ENCODE peak calls at places on chromosomes 11 and 22, in nine cellular contexts. One of them, this sample, is unnamed.

GRCh38 chr11:67644472-67645418 is 5.2 kb upstream of the TBX10 start:
- ATAC-seq in upper lobe of right lung: no peak
- ATAC-seq in sciatic nerve: no peak
- ATAC-seq in HCT116: no peak
- ATAC-seq in aorta: no peak
- ATAC-seq in activated naive CD4-positive, alpha-beta T cell treated with anti-CD3 and anti-CD28 coated beads, Interleukin-2, amount 50 U/mL, for 72 hours: no peak
- ATAC-seq in stimulated activated effector memory CD8-positive, alpha-beta T cell treated with anti-CD3 and anti-CD28 coated beads, Interleukin-12 subunit alpha, Interleukin-12 subunit beta, amount 100 ng/mL, for 72 hours: no peak
- ATAC-seq in SK-N-SH treated with all-trans-retinoic acid at 6 μM for 48 hours: no peak
- ATAC-seq in activated T-cell treated with anti-CD3 and anti-CD28 coated beads, Interleukin-2, amount 50 U/mL, for 72 hours: no peak
- ATAC-seq in this sample: no peak

GRCh38 chr11:120546312-120547205 is 35.0 kb downstream of the GRIK4 start:
- ATAC-seq in upper lobe of right lung: peak; percentile 58
- ATAC-seq in sciatic nerve: peak; percentile 65
- ATAC-seq in HCT116: peak; percentile 78
- ATAC-seq in aorta: peak; percentile 72
- ATAC-seq in activated naive CD4-positive, alpha-beta T cell treated with anti-CD3 and anti-CD28 coated beads, Interleukin-2, amount 50 U/mL, for 72 hours: no peak
- ATAC-seq in stimulated activated effector memory CD8-positive, alpha-beta T cell treated with anti-CD3 and anti-CD28 coated beads, Interleukin-12 subunit alpha, Interleukin-12 subunit beta, amount 100 ng/mL, for 72 hours: no peak
- ATAC-seq in SK-N-SH treated with all-trans-retinoic acid at 6 μM for 48 hours: peak; percentile 80
- ATAC-seq in activated T-cell treated with anti-CD3 and anti-CD28 coated beads, Interleukin-2, amount 50 U/mL, for 72 hours: no peak
- ATAC-seq in this sample: no peak

GRCh38 chr11:67657300-67657699 is 6.8 kb upstream of the ACY3 start:
- ATAC-seq in upper lobe of right lung: no peak
- ATAC-seq in sciatic nerve: no peak
- ATAC-seq in HCT116: no peak
- ATAC-seq in aorta: no peak
- ATAC-seq in activated naive CD4-positive, alpha-beta T cell treated with anti-CD3 and anti-CD28 coated beads, Interleukin-2, amount 50 U/mL, for 72 hours: peak; percentile 55
- ATAC-seq in stimulated activated effector memory CD8-positive, alpha-beta T cell treated with anti-CD3 and anti-CD28 coated beads, Interleukin-12 subunit alpha, Interleukin-12 subunit beta, amount 100 ng/mL, for 72 hours: peak; percentile 75
- ATAC-seq in SK-N-SH treated with all-trans-retinoic acid at 6 μM for 48 hours: no peak
- ATAC-seq in activated T-cell treated with anti-CD3 and anti-CD28 coated beads, Interleukin-2, amount 50 U/mL, for 72 hours: peak; percentile 64
- ATAC-seq in this sample: peak; percentile 68

GRCh38 chr11:61126266-61126665 is 24.0 kb downstream of the CD5 start:
- ATAC-seq in upper lobe of right lung: no peak
- ATAC-seq in sciatic nerve: peak; percentile 61
- ATAC-seq in HCT116: no peak
- ATAC-seq in aorta: no peak
- ATAC-seq in activated naive CD4-positive, alpha-beta T cell treated with anti-CD3 and anti-CD28 coated beads, Interleukin-2, amount 50 U/mL, for 72 hours: no peak
- ATAC-seq in stimulated activated effector memory CD8-positive, alpha-beta T cell treated with anti-CD3 and anti-CD28 coated beads, Interleukin-12 subunit alpha, Interleukin-12 subunit beta, amount 100 ng/mL, for 72 hours: no peak
- ATAC-seq in SK-N-SH treated with all-trans-retinoic acid at 6 μM for 48 hours: no peak
- ATAC-seq in activated T-cell treated with anti-CD3 and anti-CD28 coated beads, Interleukin-2, amount 50 U/mL, for 72 hours: no peak
- ATAC-seq in this sample: no peak

GRCh38 chr22:47456031-47456430 is 693.6 kb downstream of the TBC1D22A start:
- ATAC-seq in upper lobe of right lung: no peak
- ATAC-seq in sciatic nerve: no peak
- ATAC-seq in HCT116: no peak
- ATAC-seq in aorta: no peak
- ATAC-seq in activated naive CD4-positive, alpha-beta T cell treated with anti-CD3 and anti-CD28 coated beads, Interleukin-2, amount 50 U/mL, for 72 hours: no peak
- ATAC-seq in stimulated activated effector memory CD8-positive, alpha-beta T cell treated with anti-CD3 and anti-CD28 coated beads, Interleukin-12 subunit alpha, Interleukin-12 subunit beta, amount 100 ng/mL, for 72 hours: no peak
- ATAC-seq in SK-N-SH treated with all-trans-retinoic acid at 6 μM for 48 hours: no peak
- ATAC-seq in activated T-cell treated with anti-CD3 and anti-CD28 coated beads, Interleukin-2, amount 50 U/mL, for 72 hours: no peak
- ATAC-seq in this sample: no peak

GRCh38 chr22:25100972-25101371 is 98.7 kb upstream of the CRYBB3 start:
- ATAC-seq in upper lobe of right lung: no peak
- ATAC-seq in sciatic nerve: no peak
- ATAC-seq in HCT116: no peak
- ATAC-seq in aorta: peak; percentile 75
- ATAC-seq in activated naive CD4-positive, alpha-beta T cell treated with anti-CD3 and anti-CD28 coated beads, Interleukin-2, amount 50 U/mL, for 72 hours: no peak
- ATAC-seq in stimulated activated effector memory CD8-positive, alpha-beta T cell treated with anti-CD3 and anti-CD28 coated beads, Interleukin-12 subunit alpha, Interleukin-12 subunit beta, amount 100 ng/mL, for 72 hours: no peak
- ATAC-seq in SK-N-SH treated with all-trans-retinoic acid at 6 μM for 48 hours: no peak
- ATAC-seq in activated T-cell treated with anti-CD3 and anti-CD28 coated beads, Interleukin-2, amount 50 U/mL, for 72 hours: no peak
- ATAC-seq in this sample: no peak

GRCh38 chr11:20544536-20545237 is 54.7 kb upstream of the SLC6A5 start:
- ATAC-seq in upper lobe of right lung: no peak
- ATAC-seq in sciatic nerve: no peak
- ATAC-seq in HCT116: no peak
- ATAC-seq in aorta: no peak
- ATAC-seq in activated naive CD4-positive, alpha-beta T cell treated with anti-CD3 and anti-CD28 coated beads, Interleukin-2, amount 50 U/mL, for 72 hours: no peak
- ATAC-seq in stimulated activated effector memory CD8-positive, alpha-beta T cell treated with anti-CD3 and anti-CD28 coated beads, Interleukin-12 subunit alpha, Interleukin-12 subunit beta, amount 100 ng/mL, for 72 hours: peak; percentile 25
- ATAC-seq in SK-N-SH treated with all-trans-retinoic acid at 6 μM for 48 hours: no peak
- ATAC-seq in activated T-cell treated with anti-CD3 and anti-CD28 coated beads, Interleukin-2, amount 50 U/mL, for 72 hours: no peak
- ATAC-seq in this sample: no peak

GRCh38 chr11:30282289-30282631 is 40.6 kb upstream of the ARL14EP start:
- ATAC-seq in upper lobe of right lung: no peak
- ATAC-seq in sciatic nerve: no peak
- ATAC-seq in HCT116: no peak
- ATAC-seq in aorta: no peak
- ATAC-seq in activated naive CD4-positive, alpha-beta T cell treated with anti-CD3 and anti-CD28 coated beads, Interleukin-2, amount 50 U/mL, for 72 hours: peak; percentile 97
- ATAC-seq in stimulated activated effector memory CD8-positive, alpha-beta T cell treated with anti-CD3 and anti-CD28 coated beads, Interleukin-12 subunit alpha, Interleukin-12 subunit beta, amount 100 ng/mL, for 72 hours: peak; percentile 85
- ATAC-seq in SK-N-SH treated with all-trans-retinoic acid at 6 μM for 48 hours: no peak
- ATAC-seq in activated T-cell treated with anti-CD3 and anti-CD28 coated beads, Interleukin-2, amount 50 U/mL, for 72 hours: peak; percentile 58
- ATAC-seq in this sample: peak; percentile 17

GRCh38 chr11:86983071-86983488 is 27.9 kb upstream of the FZD4 start:
- ATAC-seq in upper lobe of right lung: peak; percentile 90
- ATAC-seq in sciatic nerve: peak; percentile 70
- ATAC-seq in HCT116: no peak
- ATAC-seq in aorta: no peak
- ATAC-seq in activated naive CD4-positive, alpha-beta T cell treated with anti-CD3 and anti-CD28 coated beads, Interleukin-2, amount 50 U/mL, for 72 hours: no peak
- ATAC-seq in stimulated activated effector memory CD8-positive, alpha-beta T cell treated with anti-CD3 and anti-CD28 coated beads, Interleukin-12 subunit alpha, Interleukin-12 subunit beta, amount 100 ng/mL, for 72 hours: no peak
- ATAC-seq in SK-N-SH treated with all-trans-retinoic acid at 6 μM for 48 hours: no peak
- ATAC-seq in activated T-cell treated with anti-CD3 and anti-CD28 coated beads, Interleukin-2, amount 50 U/mL, for 72 hours: no peak
- ATAC-seq in this sample: no peak

GRCh38 chr11:69245491-69246345 is 48.2 kb upstream of the MYEOV start:
- ATAC-seq in upper lobe of right lung: no peak
- ATAC-seq in sciatic nerve: no peak
- ATAC-seq in HCT116: no peak
- ATAC-seq in aorta: no peak
- ATAC-seq in activated naive CD4-positive, alpha-beta T cell treated with anti-CD3 and anti-CD28 coated beads, Interleukin-2, amount 50 U/mL, for 72 hours: no peak
- ATAC-seq in stimulated activated effector memory CD8-positive, alpha-beta T cell treated with anti-CD3 and anti-CD28 coated beads, Interleukin-12 subunit alpha, Interleukin-12 subunit beta, amount 100 ng/mL, for 72 hours: no peak
- ATAC-seq in SK-N-SH treated with all-trans-retinoic acid at 6 μM for 48 hours: no peak
- ATAC-seq in activated T-cell treated with anti-CD3 and anti-CD28 coated beads, Interleukin-2, amount 50 U/mL, for 72 hours: no peak
- ATAC-seq in this sample: no peak

GRCh38 chr22:43909708-43910107 is 13.9 kb upstream of the PNPLA3 start:
- ATAC-seq in upper lobe of right lung: no peak
- ATAC-seq in sciatic nerve: no peak
- ATAC-seq in HCT116: no peak
- ATAC-seq in aorta: no peak
- ATAC-seq in activated naive CD4-positive, alpha-beta T cell treated with anti-CD3 and anti-CD28 coated beads, Interleukin-2, amount 50 U/mL, for 72 hours: no peak
- ATAC-seq in stimulated activated effector memory CD8-positive, alpha-beta T cell treated with anti-CD3 and anti-CD28 coated beads, Interleukin-12 subunit alpha, Interleukin-12 subunit beta, amount 100 ng/mL, for 72 hours: no peak
- ATAC-seq in SK-N-SH treated with all-trans-retinoic acid at 6 μM for 48 hours: no peak
- ATAC-seq in activated T-cell treated with anti-CD3 and anti-CD28 coated beads, Interleukin-2, amount 50 U/mL, for 72 hours: no peak
- ATAC-seq in this sample: no peak

GRCh38 chr11:95512177-95512576 is 277.4 kb downstream of the FAM76B start:
- ATAC-seq in upper lobe of right lung: peak; percentile 45
- ATAC-seq in sciatic nerve: peak; percentile 80
- ATAC-seq in HCT116: no peak
- ATAC-seq in aorta: peak; percentile 89
- ATAC-seq in activated naive CD4-positive, alpha-beta T cell treated with anti-CD3 and anti-CD28 coated beads, Interleukin-2, amount 50 U/mL, for 72 hours: no peak
- ATAC-seq in stimulated activated effector memory CD8-positive, alpha-beta T cell treated with anti-CD3 and anti-CD28 coated beads, Interleukin-12 subunit alpha, Interleukin-12 subunit beta, amount 100 ng/mL, for 72 hours: no peak
- ATAC-seq in SK-N-SH treated with all-trans-retinoic acid at 6 μM for 48 hours: no peak
- ATAC-seq in activated T-cell treated with anti-CD3 and anti-CD28 coated beads, Interleukin-2, amount 50 U/mL, for 72 hours: no peak
- ATAC-seq in this sample: no peak

GRCh38 chr22:39980635-39981034 is 14.1 kb upstream of the FAM83F start:
- ATAC-seq in upper lobe of right lung: peak; percentile 15
- ATAC-seq in sciatic nerve: no peak
- ATAC-seq in HCT116: no peak
- ATAC-seq in aorta: no peak
- ATAC-seq in activated naive CD4-positive, alpha-beta T cell treated with anti-CD3 and anti-CD28 coated beads, Interleukin-2, amount 50 U/mL, for 72 hours: no peak
- ATAC-seq in stimulated activated effector memory CD8-positive, alpha-beta T cell treated with anti-CD3 and anti-CD28 coated beads, Interleukin-12 subunit alpha, Interleukin-12 subunit beta, amount 100 ng/mL, for 72 hours: peak; percentile 17
- ATAC-seq in SK-N-SH treated with all-trans-retinoic acid at 6 μM for 48 hours: no peak
- ATAC-seq in activated T-cell treated with anti-CD3 and anti-CD28 coated beads, Interleukin-2, amount 50 U/mL, for 72 hours: no peak
- ATAC-seq in this sample: no peak

GRCh38 chr11:121767433-121767832 is 314.7 kb upstream of the SORL1-AS1 start:
- ATAC-seq in upper lobe of right lung: peak; percentile 52
- ATAC-seq in sciatic nerve: peak; percentile 23
- ATAC-seq in HCT116: no peak
- ATAC-seq in aorta: no peak
- ATAC-seq in activated naive CD4-positive, alpha-beta T cell treated with anti-CD3 and anti-CD28 coated beads, Interleukin-2, amount 50 U/mL, for 72 hours: no peak
- ATAC-seq in stimulated activated effector memory CD8-positive, alpha-beta T cell treated with anti-CD3 and anti-CD28 coated beads, Interleukin-12 subunit alpha, Interleukin-12 subunit beta, amount 100 ng/mL, for 72 hours: peak; percentile 40
- ATAC-seq in SK-N-SH treated with all-trans-retinoic acid at 6 μM for 48 hours: no peak
- ATAC-seq in activated T-cell treated with anti-CD3 and anti-CD28 coated beads, Interleukin-2, amount 50 U/mL, for 72 hours: peak; percentile 65
- ATAC-seq in this sample: no peak

GRCh38 chr11:70016666-70017347 is 61.3 kb upstream of the ANO1 start:
- ATAC-seq in upper lobe of right lung: no peak
- ATAC-seq in sciatic nerve: no peak
- ATAC-seq in HCT116: peak; percentile 88
- ATAC-seq in aorta: no peak
- ATAC-seq in activated naive CD4-positive, alpha-beta T cell treated with anti-CD3 and anti-CD28 coated beads, Interleukin-2, amount 50 U/mL, for 72 hours: no peak
- ATAC-seq in stimulated activated effector memory CD8-positive, alpha-beta T cell treated with anti-CD3 and anti-CD28 coated beads, Interleukin-12 subunit alpha, Interleukin-12 subunit beta, amount 100 ng/mL, for 72 hours: no peak
- ATAC-seq in SK-N-SH treated with all-trans-retinoic acid at 6 μM for 48 hours: no peak
- ATAC-seq in activated T-cell treated with anti-CD3 and anti-CD28 coated beads, Interleukin-2, amount 50 U/mL, for 72 hours: no peak
- ATAC-seq in this sample: no peak

GRCh38 chr11:96254087-96254486 is 88.9 kb downstream of the MAML2 start:
- ATAC-seq in upper lobe of right lung: no peak
- ATAC-seq in sciatic nerve: peak; percentile 29
- ATAC-seq in HCT116: no peak
- ATAC-seq in aorta: no peak
- ATAC-seq in activated naive CD4-positive, alpha-beta T cell treated with anti-CD3 and anti-CD28 coated beads, Interleukin-2, amount 50 U/mL, for 72 hours: peak; percentile 10
- ATAC-seq in stimulated activated effector memory CD8-positive, alpha-beta T cell treated with anti-CD3 and anti-CD28 coated beads, Interleukin-12 subunit alpha, Interleukin-12 subunit beta, amount 100 ng/mL, for 72 hours: peak; percentile 68
- ATAC-seq in SK-N-SH treated with all-trans-retinoic acid at 6 μM for 48 hours: no peak
- ATAC-seq in activated T-cell treated with anti-CD3 and anti-CD28 coated beads, Interleukin-2, amount 50 U/mL, for 72 hours: peak; percentile 29
- ATAC-seq in this sample: no peak

This sample was measured in activated CD4-positive, CD25-positive, alpha-beta regulatory T cell treated with anti-CD3 and anti-CD28 coated beads, Interleukin-2, amount 50 U/mL, for 24 hours.